ENCODE peak calls at places on chromosomes 16 and 17, in four cellular contexts. One of them, this sample, is unnamed.

GRCh38 chr17:18039535-18040286 is 503 bp downstream of the GID4 start:
- DNase-seq in astrocyte: no peak
- DNase-seq in GM23338: peak
- DNase-seq in endodermal cell: peak
- DNase-seq in this sample: no peak

GRCh38 chr17:60160829-60161501 is 11.2 kb downstream of the CA4 start:
- DNase-seq in astrocyte: no peak
- DNase-seq in endodermal cell: peak
- DNase-seq in GM23338: peak
- DNase-seq in this sample: no peak

GRCh38 chr16:11370084-11370931 is 25.0 kb downstream of the RMI2 start:
- DNase-seq in endodermal cell: no peak
- DNase-seq in astrocyte: no peak
- DNase-seq in GM23338: no peak
- DNase-seq in this sample: no peak

GRCh38 chr16:2428051-2428786 is 1.0 kb upstream of the CCNF start:
- DNase-seq in GM23338: peak
- DNase-seq in endodermal cell: peak
- DNase-seq in astrocyte: no peak
- DNase-seq in this sample: no peak

GRCh38 chr16:76125871-76126270 is 151.3 kb upstream of the CNTNAP4 start:
- DNase-seq in GM23338: no peak
- DNase-seq in astrocyte: no peak
- DNase-seq in endodermal cell: no peak
- DNase-seq in this sample: no peak

GRCh38 chr17:31254654-31255053 is 42.4 kb downstream of the OMG start:
- DNase-seq in GM23338: no peak
- DNase-seq in astrocyte: no peak
- DNase-seq in endodermal cell: no peak
- DNase-seq in this sample: no peak

GRCh38 chr17:46139365-46140210 is 53.6 kb downstream of the KANSL1 start:
- DNase-seq in astrocyte: no peak
- DNase-seq in GM23338: no peak
- DNase-seq in endodermal cell: no peak
- DNase-seq in this sample: no peak

GRCh38 chr17:83176956-83177583 is 97.7 kb downstream of the METRNL start:
- DNase-seq in astrocyte: no peak
- DNase-seq in GM23338: no peak
- DNase-seq in endodermal cell: no peak
- DNase-seq in this sample: no peak

GRCh38 chr16:19898924-19899604 is 14.4 kb upstream of the GPRC5B start:
- DNase-seq in GM23338: peak
- DNase-seq in astrocyte: no peak
- DNase-seq in endodermal cell: peak
- DNase-seq in this sample: no peak

GRCh38 chr16:7344806-7345416 is 12.3 kb downstream of the RBFOX1 start:
- DNase-seq in astrocyte: no peak
- DNase-seq in endodermal cell: no peak
- DNase-seq in GM23338: no peak
- DNase-seq in this sample: no peak

GRCh38 chr16:85750827-85751641 is at the start of gene C16orf74:
- DNase-seq in astrocyte: no peak
- DNase-seq in GM23338: peak
- DNase-seq in endodermal cell: peak
- DNase-seq in this sample: no peak

GRCh38 chr17:1059131-1059795 is 62.3 kb downstream of the TIMM22 start:
- DNase-seq in astrocyte: no peak
- DNase-seq in GM23338: no peak
- DNase-seq in endodermal cell: no peak
- DNase-seq in this sample: no peak

GRCh38 chr16:24515186-24515585 is 24.2 kb upstream of the RBBP6 start:
- DNase-seq in endodermal cell: no peak
- DNase-seq in GM23338: no peak
- DNase-seq in astrocyte: no peak
- DNase-seq in this sample: no peak

GRCh38 chr16:425740-426114 is 278 bp downstream of the RAB11FIP3 start:
- DNase-seq in GM23338: peak
- DNase-seq in endodermal cell: no peak
- DNase-seq in astrocyte: no peak
- DNase-seq in this sample: no peak

GRCh38 chr17:70869402-70870085 is 700.2 kb downstream of the KCNJ2 start:
- DNase-seq in astrocyte: no peak
- DNase-seq in GM23338: peak
- DNase-seq in endodermal cell: no peak
- DNase-seq in this sample: no peak

GRCh38 chr16:65301029-65301428 is 179.2 kb upstream of the CDH11 start:
- DNase-seq in GM23338: no peak
- DNase-seq in astrocyte: no peak
- DNase-seq in endodermal cell: no peak
- DNase-seq in this sample: no peak

GRCh38 chr17:63946440-63947363 is 14.6 kb upstream of the CD79B start:
- DNase-seq in astrocyte: no peak
- DNase-seq in GM23338: peak
- DNase-seq in endodermal cell: peak
- DNase-seq in this sample: no peak

GRCh38 chr16:77043076-77043475 is 147.9 kb upstream of the MON1B start:
- DNase-seq in endodermal cell: no peak
- DNase-seq in astrocyte: peak
- DNase-seq in GM23338: peak
- DNase-seq in this sample: no peak

GRCh38 chr16:71542377-71542776 is 16.2 kb downstream of the CHST4 start:
- DNase-seq in GM23338: peak
- DNase-seq in endodermal cell: peak
- DNase-seq in astrocyte: no peak
- DNase-seq in this sample: no peak

GRCh38 chr16:81688182-81688581 is 90.9 kb upstream of the PLCG2 start:
- DNase-seq in astrocyte: peak
- DNase-seq in GM23338: no peak
- DNase-seq in endodermal cell: no peak
- DNase-seq in this sample: no peak

GRCh38 chr17:15457723-15458094 is 9.7 kb downstream of the CDRT4 start:
- DNase-seq in GM23338: no peak
- DNase-seq in endodermal cell: no peak
- DNase-seq in astrocyte: no peak
- DNase-seq in this sample: no peak

GRCh38 chr17:18980682-18981384 is 23.7 kb downstream of the FAM83G start:
- DNase-seq in endodermal cell: peak
- DNase-seq in GM23338: no peak
- DNase-seq in astrocyte: peak
- DNase-seq in this sample: no peak

GRCh38 chr17:59752922-59753321 is 45.5 kb downstream of the VMP1 start:
- DNase-seq in GM23338: no peak
- DNase-seq in endodermal cell: no peak
- DNase-seq in astrocyte: no peak
- DNase-seq in this sample: no peak

GRCh38 chr16:3858809-3859208 is 21.7 kb downstream of the CREBBP start:
- DNase-seq in GM23338: no peak
- DNase-seq in endodermal cell: no peak
- DNase-seq in astrocyte: no peak
- DNase-seq in this sample: no peak

GRCh38 chr17:74749262-74750038 is 1.0 kb downstream of the NHERF1 start:
- DNase-seq in astrocyte: no peak
- DNase-seq in GM23338: peak
- DNase-seq in endodermal cell: peak
- DNase-seq in this sample: no peak
- TF ChIP-seq CTCF in astrocyte: no peak
- TF ChIP-seq CTCF in GM23338: no peak
- TF ChIP-seq CTCF in endodermal cell: no peak
- TF ChIP-seq CTCF in this sample: no peak

DNA sequence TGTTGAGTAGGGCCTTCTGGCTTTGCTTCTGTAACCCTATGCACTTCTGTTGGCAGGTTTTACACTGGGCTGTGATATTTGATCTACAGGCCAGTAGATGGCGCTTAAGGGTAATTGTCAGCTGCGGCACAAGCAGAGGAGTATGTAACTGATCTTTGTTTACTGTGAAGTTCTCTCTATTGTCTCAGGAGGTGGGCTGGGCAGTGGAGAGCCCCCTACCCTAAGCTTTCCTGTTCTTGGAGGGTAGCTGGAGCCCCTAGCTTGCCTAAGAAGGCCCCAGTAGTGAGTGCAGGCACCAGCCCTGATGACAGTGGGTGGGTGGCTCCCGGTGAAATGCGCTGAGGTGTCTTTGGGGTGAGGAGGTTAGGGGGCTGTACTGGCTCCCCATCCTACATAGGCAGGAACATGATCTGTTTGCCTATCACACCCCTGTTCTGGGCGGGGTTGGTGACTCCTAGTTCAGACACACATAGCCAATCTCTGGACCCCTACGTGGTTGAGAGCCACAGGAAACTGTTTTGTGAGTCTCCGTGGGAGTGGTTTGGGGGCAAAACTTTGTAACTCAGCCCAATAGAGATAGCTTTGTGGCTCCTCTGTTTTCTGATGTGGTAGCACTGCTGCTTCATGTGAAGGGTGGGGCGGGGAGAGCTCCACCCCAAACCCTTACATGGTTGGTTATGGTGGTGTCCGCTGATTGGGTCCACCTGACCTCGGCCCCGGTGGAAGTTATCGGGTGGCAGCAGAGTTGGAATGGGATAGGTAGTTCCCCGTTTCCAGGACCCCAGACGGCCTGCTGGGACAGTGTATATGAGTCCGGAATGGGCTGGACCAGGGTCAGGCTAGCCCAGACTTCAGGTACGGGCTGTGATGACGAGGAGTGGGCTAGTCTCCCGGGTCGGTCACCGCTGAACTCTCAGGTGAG is 60.4 kb downstream of the SLFN11 start:
- DNase-seq in GM23338: peak
- DNase-seq in endodermal cell: peak
- DNase-seq in astrocyte: peak
- DNase-seq in this sample: no peak
- H3K27ac ChIP-seq in GM23338: no peak
- H3K27ac ChIP-seq in endodermal cell: no peak
- H3K27ac ChIP-seq in astrocyte: no peak
- H3K27ac ChIP-seq in this sample: no peak

DNA sequence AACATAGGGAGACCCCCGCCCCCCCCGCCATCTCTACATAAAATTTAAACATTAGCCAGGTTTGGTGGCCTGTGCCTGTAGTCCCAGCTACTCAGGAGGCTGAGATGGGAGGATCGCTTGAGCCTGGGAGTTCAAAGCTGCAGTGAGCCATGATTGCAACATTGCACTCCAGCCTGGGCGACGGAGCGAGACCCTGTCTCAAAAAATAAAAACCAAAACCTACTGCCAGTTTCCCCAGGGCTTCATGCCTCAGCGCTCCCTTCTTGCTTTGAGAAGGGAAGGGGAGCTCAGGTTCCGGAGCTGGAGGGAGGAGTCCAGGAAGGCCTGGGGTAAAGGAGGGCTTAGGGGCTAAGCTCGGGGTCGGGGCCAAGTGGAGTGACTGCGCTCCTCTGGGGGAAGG is 20.5 kb downstream of the PLCD3 start:
- DNase-seq in endodermal cell: no peak
- DNase-seq in GM23338: no peak
- DNase-seq in astrocyte: no peak
- DNase-seq in this sample: no peak
- H3K4me3 ChIP-seq in endodermal cell: no peak
- H3K4me3 ChIP-seq in GM23338: no peak
- H3K4me3 ChIP-seq in astrocyte: no peak
- H3K4me3 ChIP-seq in this sample: no peak

GRCh38 chr17:81608605-81609004 is 28.3 kb downstream of the NPLOC4 start:
- DNase-seq in astrocyte: peak
- DNase-seq in endodermal cell: no peak
- DNase-seq in GM23338: no peak
- DNase-seq in this sample: no peak

GRCh38 chr17:81608082-81608481 is 28.8 kb downstream of the NPLOC4 start:
- DNase-seq in endodermal cell: no peak
- DNase-seq in GM23338: no peak
- DNase-seq in astrocyte: peak
- DNase-seq in this sample: no peak

GRCh38 chr17:81612172-81612571 is 24.7 kb downstream of the NPLOC4 start:
- DNase-seq in endodermal cell: no peak
- DNase-seq in GM23338: no peak
- DNase-seq in astrocyte: no peak
- DNase-seq in this sample: no peak

GRCh38 chr17:81607431-81607830 is 29.5 kb downstream of the NPLOC4 start:
- DNase-seq in astrocyte: peak
- DNase-seq in GM23338: no peak
- DNase-seq in endodermal cell: no peak
- DNase-seq in this sample: no peak

GRCh38 chr17:81609541-81610353 is 27.2 kb downstream of the NPLOC4 start:
- DNase-seq in endodermal cell: peak
- DNase-seq in GM23338: peak
- DNase-seq in astrocyte: no peak
- DNase-seq in this sample: no peak
- TF ChIP-seq CTCF in endodermal cell: no peak
- TF ChIP-seq CTCF in GM23338: no peak
- TF ChIP-seq CTCF in astrocyte: no peak
- TF ChIP-seq CTCF in this sample: no peak

GRCh38 chr17:61326330-61326729 is 73.3 kb upstream of the TBX2 start:
- DNase-seq in astrocyte: no peak
- DNase-seq in GM23338: no peak
- DNase-seq in endodermal cell: no peak
- DNase-seq in this sample: no peak

GRCh38 chr17:61323696-61324539 is 75.7 kb upstream of the TBX2 start:
- DNase-seq in astrocyte: no peak
- DNase-seq in GM23338: no peak
- DNase-seq in endodermal cell: peak
- DNase-seq in this sample: no peak

GRCh38 chr17:61323015-61323379 is 76.6 kb upstream of the TBX2 start:
- DNase-seq in GM23338: no peak
- DNase-seq in astrocyte: no peak
- DNase-seq in endodermal cell: no peak
- DNase-seq in this sample: no peak

GRCh38 chr17:61324540-61324868 is 75.1 kb upstream of the TBX2 start:
- DNase-seq in GM23338: no peak
- DNase-seq in astrocyte: no peak
- DNase-seq in endodermal cell: no peak
- DNase-seq in this sample: no peak

DNA sequence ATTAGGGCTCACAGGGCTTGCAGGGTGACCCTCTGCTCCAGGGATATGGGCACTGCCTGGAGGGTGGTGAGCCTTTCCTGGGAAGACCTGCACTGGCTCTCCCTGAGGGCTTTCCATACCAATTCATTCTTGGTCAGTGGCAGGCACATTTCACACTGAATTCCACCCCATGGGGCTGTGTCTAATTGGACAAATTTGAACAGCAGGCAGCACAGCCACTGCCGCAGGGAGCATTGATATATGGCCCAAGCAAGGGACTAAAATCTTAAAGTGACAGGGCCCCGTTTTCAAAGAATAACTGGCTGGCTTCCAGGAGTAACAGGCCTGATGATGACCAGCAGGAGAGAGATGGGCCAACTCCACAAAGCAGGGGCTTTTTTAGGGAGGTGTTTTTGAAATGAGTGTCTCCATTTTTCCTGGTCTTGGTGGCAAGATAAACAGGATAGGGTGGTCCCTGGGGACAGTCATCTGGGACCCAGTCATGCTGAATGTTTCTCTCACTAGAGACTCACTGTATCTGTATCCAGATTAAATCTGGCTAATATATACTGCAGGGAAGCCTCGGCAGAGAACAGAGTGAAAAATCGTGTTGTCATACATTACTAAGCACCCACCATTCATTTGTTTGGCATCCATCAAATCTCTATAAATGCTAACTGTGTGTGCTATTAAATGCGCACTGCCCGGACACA is 74.1 kb upstream of the TBX2 start:
- DNase-seq in astrocyte: peak
- DNase-seq in endodermal cell: no peak
- DNase-seq in GM23338: no peak
- DNase-seq in this sample: no peak
- H3K27ac ChIP-seq in astrocyte: peak
- H3K27ac ChIP-seq in endodermal cell: no peak
- H3K27ac ChIP-seq in GM23338: no peak
- H3K27ac ChIP-seq in this sample: no peak

This sample was measured in dorsolateral prefrontal cortex.